ENCODE peak calls at places on chromosomes 11 and 22, in seven cellular contexts. One of them, this sample, is unnamed. For H3K4me1, the result is how much of the 10 kb centered on the place peaks cover.

GRCh38 chr11:65663634-65664200 is 1.0 kb upstream of the RELA start:
- DNase-seq in CD8-positive, alpha-beta T cell: no peak
- DNase-seq in PC-9: peak
- DNase-seq in tibial nerve: peak
- DNase-seq in Panc1: no peak
- DNase-seq in HAP-1: no peak
- DNase-seq in left ventricle myocardium inferior: peak
- DNase-seq in this sample: peak

GRCh38 chr11:125603207-125603606 is 10.6 kb downstream of the STT3A start:
- DNase-seq in CD8-positive, alpha-beta T cell: no peak
- DNase-seq in PC-9: no peak
- DNase-seq in tibial nerve: no peak
- DNase-seq in Panc1: no peak
- DNase-seq in HAP-1: no peak
- DNase-seq in left ventricle myocardium inferior: no peak
- DNase-seq in this sample: peak

GRCh38 chr11:35792148-35792845 is 129.7 kb downstream of the TRIM44 start:
- DNase-seq in CD8-positive, alpha-beta T cell: no peak
- DNase-seq in PC-9: no peak
- DNase-seq in tibial nerve: no peak
- DNase-seq in Panc1: no peak
- DNase-seq in HAP-1: no peak
- DNase-seq in left ventricle myocardium inferior: no peak
- DNase-seq in this sample: no peak

GRCh38 chr22:25742918-25743708 is 1.1 kb downstream of the MYO18B start:
- DNase-seq in CD8-positive, alpha-beta T cell: no peak
- DNase-seq in PC-9: no peak
- DNase-seq in tibial nerve: no peak
- DNase-seq in Panc1: no peak
- DNase-seq in HAP-1: no peak
- DNase-seq in left ventricle myocardium inferior: no peak
- DNase-seq in this sample: no peak

GRCh38 chr22:17063372-17064106 is 21.3 kb upstream of the IL17RA start:
- DNase-seq in CD8-positive, alpha-beta T cell: no peak
- DNase-seq in PC-9: no peak
- DNase-seq in tibial nerve: peak
- DNase-seq in Panc1: no peak
- DNase-seq in HAP-1: peak
- DNase-seq in left ventricle myocardium inferior: no peak
- DNase-seq in this sample: no peak

GRCh38 chr22:22046370-22046769 is 63.8 kb upstream of the TOP3B start:
- DNase-seq in CD8-positive, alpha-beta T cell: no peak
- DNase-seq in PC-9: no peak
- DNase-seq in tibial nerve: no peak
- DNase-seq in Panc1: no peak
- DNase-seq in HAP-1: no peak
- DNase-seq in left ventricle myocardium inferior: no peak
- DNase-seq in this sample: no peak

GRCh38 chr11:95923730-95924413 is at the start of gene MTMR2:
- DNase-seq in CD8-positive, alpha-beta T cell: peak
- DNase-seq in PC-9: peak
- DNase-seq in tibial nerve: peak
- DNase-seq in Panc1: no peak
- DNase-seq in HAP-1: peak
- DNase-seq in left ventricle myocardium inferior: peak
- DNase-seq in this sample: peak

GRCh38 chr22:37501610-37502341 is 15.6 kb upstream of the MFNG start:
- DNase-seq in CD8-positive, alpha-beta T cell: no peak
- DNase-seq in PC-9: no peak
- DNase-seq in tibial nerve: peak
- DNase-seq in Panc1: no peak
- DNase-seq in HAP-1: no peak
- DNase-seq in left ventricle myocardium inferior: peak
- DNase-seq in this sample: peak

GRCh38 chr11:73969991-73970800 is 12.4 kb downstream of the UCP2 start:
- DNase-seq in CD8-positive, alpha-beta T cell: no peak
- DNase-seq in PC-9: no peak
- DNase-seq in tibial nerve: no peak
- DNase-seq in Panc1: no peak
- DNase-seq in HAP-1: no peak
- DNase-seq in left ventricle myocardium inferior: no peak
- DNase-seq in this sample: no peak

GRCh38 chr22:43370045-43370444 is 26.9 kb upstream of the SCUBE1 start:
- DNase-seq in CD8-positive, alpha-beta T cell: no peak
- DNase-seq in PC-9: no peak
- DNase-seq in tibial nerve: no peak
- DNase-seq in Panc1: no peak
- DNase-seq in HAP-1: no peak
- DNase-seq in left ventricle myocardium inferior: no peak
- DNase-seq in this sample: no peak

GRCh38 chr22:19705181-19705934 is 8.9 kb upstream of the SEPTIN5 start:
- DNase-seq in CD8-positive, alpha-beta T cell: no peak
- DNase-seq in PC-9: no peak
- DNase-seq in tibial nerve: no peak
- DNase-seq in Panc1: no peak
- DNase-seq in HAP-1: peak
- DNase-seq in left ventricle myocardium inferior: no peak
- DNase-seq in this sample: no peak

GRCh38 chr11:64241430-64242153 is 697 bp downstream of the FKBP2 start:
- DNase-seq in CD8-positive, alpha-beta T cell: peak
- DNase-seq in PC-9: peak
- DNase-seq in tibial nerve: peak
- DNase-seq in Panc1: peak
- DNase-seq in HAP-1: peak
- DNase-seq in left ventricle myocardium inferior: peak
- DNase-seq in this sample: peak

GRCh38 chr22:21876486-21877176 is 9.2 kb upstream of the MAPK1 start:
- DNase-seq in CD8-positive, alpha-beta T cell: no peak
- DNase-seq in PC-9: no peak
- DNase-seq in tibial nerve: no peak
- DNase-seq in Panc1: no peak
- DNase-seq in HAP-1: no peak
- DNase-seq in left ventricle myocardium inferior: no peak
- DNase-seq in this sample: peak

GRCh38 chr11:134474070-134474860 is 62.2 kb upstream of the B3GAT1 start:
- DNase-seq in CD8-positive, alpha-beta T cell: no peak
- DNase-seq in PC-9: no peak
- DNase-seq in tibial nerve: no peak
- DNase-seq in Panc1: no peak
- DNase-seq in HAP-1: no peak
- DNase-seq in left ventricle myocardium inferior: no peak
- DNase-seq in this sample: no peak

GRCh38 chr11:86912238-86912637 is 43.0 kb downstream of the FZD4 start:
- DNase-seq in CD8-positive, alpha-beta T cell: no peak
- DNase-seq in PC-9: no peak
- DNase-seq in tibial nerve: no peak
- DNase-seq in Panc1: no peak
- DNase-seq in HAP-1: no peak
- DNase-seq in left ventricle myocardium inferior: no peak
- DNase-seq in this sample: no peak

GRCh38 chr11:2100361-2101170 is 38.6 kb downstream of the IGF2 start:
- DNase-seq in CD8-positive, alpha-beta T cell: no peak
- DNase-seq in PC-9: no peak
- DNase-seq in tibial nerve: no peak
- DNase-seq in Panc1: no peak
- DNase-seq in HAP-1: no peak
- DNase-seq in left ventricle myocardium inferior: peak
- DNase-seq in this sample: no peak

GRCh38 chr11:64372802-64373597 is 14.0 kb downstream of the RPS6KA4 start:
- DNase-seq in CD8-positive, alpha-beta T cell: no peak
- DNase-seq in PC-9: no peak
- DNase-seq in tibial nerve: no peak
- DNase-seq in Panc1: peak
- DNase-seq in HAP-1: peak
- DNase-seq in left ventricle myocardium inferior: no peak
- DNase-seq in this sample: no peak

DNA sequence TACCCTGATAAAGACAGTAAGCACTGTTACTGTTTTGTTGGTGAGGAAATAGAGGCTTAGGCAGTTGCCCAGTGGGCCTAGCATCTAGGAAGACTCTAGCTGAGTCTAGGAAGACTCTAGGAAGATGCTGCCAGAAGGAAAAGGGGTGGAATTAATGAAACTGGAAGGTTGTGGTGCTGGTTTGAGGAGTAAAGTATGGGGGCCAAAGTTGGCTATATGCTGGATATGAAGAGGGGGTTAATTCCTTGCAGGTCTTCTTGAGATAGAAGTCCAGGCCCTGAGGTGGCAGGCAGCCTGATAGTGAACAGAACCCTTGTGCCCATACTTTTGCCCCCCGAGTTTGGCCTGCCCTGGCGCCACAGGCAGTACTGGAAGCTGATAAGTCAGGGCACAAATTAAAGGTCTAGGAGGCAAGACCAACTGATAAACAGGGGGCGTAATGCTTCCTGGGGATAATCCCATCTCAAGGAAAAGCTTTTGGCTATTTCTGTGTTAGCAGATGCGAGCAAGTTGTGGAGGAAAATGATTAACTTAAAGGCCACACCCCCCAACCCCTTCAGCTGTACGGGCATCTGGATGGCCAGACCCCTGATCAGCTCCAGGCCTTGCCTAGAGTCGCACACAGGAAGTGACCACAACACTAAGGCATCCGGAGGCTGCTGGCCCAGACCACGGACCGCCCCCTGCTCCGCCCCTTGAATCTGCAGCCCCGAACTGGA is 3.1 kb downstream of the ILK start:
- DNase-seq in CD8-positive, alpha-beta T cell: no peak
- DNase-seq in PC-9: peak
- DNase-seq in tibial nerve: peak
- DNase-seq in Panc1: peak
- DNase-seq in HAP-1: peak
- DNase-seq in left ventricle myocardium inferior: peak
- DNase-seq in this sample: peak
- H3K4me1 ChIP-seq in CD8-positive, alpha-beta T cell: half or more
- H3K4me1 ChIP-seq in PC-9: under half
- H3K4me1 ChIP-seq in tibial nerve: half or more
- H3K4me1 ChIP-seq in Panc1: half or more
- H3K4me1 ChIP-seq in HAP-1: under half
- H3K4me1 ChIP-seq in left ventricle myocardium inferior: half or more
- H3K4me1 ChIP-seq in this sample: half or more

GRCh38 chr11:111388431-111388830 is 9.4 kb upstream of the POU2AF1 start:
- DNase-seq in CD8-positive, alpha-beta T cell: no peak
- DNase-seq in PC-9: peak
- DNase-seq in tibial nerve: no peak
- DNase-seq in Panc1: no peak
- DNase-seq in HAP-1: no peak
- DNase-seq in left ventricle myocardium inferior: no peak
- DNase-seq in this sample: peak
- H3K4me1 ChIP-seq in CD8-positive, alpha-beta T cell: under half
- H3K4me1 ChIP-seq in PC-9: under half
- H3K4me1 ChIP-seq in tibial nerve: under half
- H3K4me1 ChIP-seq in Panc1: under half
- H3K4me1 ChIP-seq in HAP-1: under half
- H3K4me1 ChIP-seq in left ventricle myocardium inferior: under half
- H3K4me1 ChIP-seq in this sample: under half

GRCh38 chr11:94544832-94545640 is 1.3 kb downstream of the FUT4 start:
- DNase-seq in CD8-positive, alpha-beta T cell: no peak
- DNase-seq in PC-9: no peak
- DNase-seq in tibial nerve: no peak
- DNase-seq in Panc1: no peak
- DNase-seq in HAP-1: peak
- DNase-seq in left ventricle myocardium inferior: peak
- DNase-seq in this sample: no peak

GRCh38 chr11:94546886-94547285 is 3.2 kb downstream of the FUT4 start:
- DNase-seq in CD8-positive, alpha-beta T cell: no peak
- DNase-seq in PC-9: no peak
- DNase-seq in tibial nerve: no peak
- DNase-seq in Panc1: no peak
- DNase-seq in HAP-1: peak
- DNase-seq in left ventricle myocardium inferior: no peak
- DNase-seq in this sample: no peak

GRCh38 chr11:94544582-94544831 is 786 bp downstream of the FUT4 start:
- DNase-seq in CD8-positive, alpha-beta T cell: no peak
- DNase-seq in PC-9: no peak
- DNase-seq in tibial nerve: no peak
- DNase-seq in Panc1: no peak
- DNase-seq in HAP-1: no peak
- DNase-seq in left ventricle myocardium inferior: no peak
- DNase-seq in this sample: no peak

GRCh38 chr11:94543695-94544581 is at the start of gene FUT4:
- DNase-seq in CD8-positive, alpha-beta T cell: peak
- DNase-seq in PC-9: peak
- DNase-seq in tibial nerve: peak
- DNase-seq in Panc1: no peak
- DNase-seq in HAP-1: peak
- DNase-seq in left ventricle myocardium inferior: peak
- DNase-seq in this sample: peak

DNA sequence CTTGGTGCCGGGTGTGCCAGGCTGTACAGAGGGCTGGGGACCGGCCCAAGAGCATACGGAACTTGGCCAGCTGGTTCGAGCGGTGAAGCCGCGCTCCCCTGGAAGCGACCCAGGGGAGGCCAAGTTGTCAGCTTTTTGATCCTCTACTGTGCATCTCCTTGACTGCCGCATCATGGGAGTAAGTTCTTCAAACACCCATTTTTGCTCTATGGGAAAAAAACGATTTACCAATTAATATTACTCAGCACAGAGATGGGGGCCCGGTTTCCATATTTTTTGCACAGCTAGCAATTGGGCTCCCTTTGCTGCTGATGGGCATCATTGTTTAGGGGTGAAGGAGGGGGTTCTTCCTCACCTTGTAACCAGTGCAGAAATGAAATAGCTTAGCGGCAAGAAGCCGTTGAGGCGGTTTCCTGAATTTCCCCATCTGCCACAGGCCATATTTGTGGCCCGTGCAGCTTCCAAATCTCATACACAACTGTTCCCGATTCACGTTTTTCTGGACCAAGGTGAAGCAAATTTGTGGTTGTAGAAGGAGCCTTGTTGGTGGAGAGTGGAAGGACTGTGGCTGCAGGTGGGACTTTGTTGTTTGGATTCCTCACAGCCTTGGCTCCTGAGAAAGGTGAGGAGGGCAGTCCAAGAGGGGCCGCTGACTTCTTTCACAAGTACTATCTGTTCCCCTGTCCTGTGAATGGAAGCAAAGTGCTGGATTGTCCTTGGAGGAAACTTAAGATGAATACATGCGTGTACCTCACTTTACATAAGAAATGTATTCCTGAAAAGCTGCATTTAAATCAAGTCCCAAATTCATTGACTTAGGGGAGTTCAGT is 2.1 kb downstream of the FUT4 start:
- DNase-seq in CD8-positive, alpha-beta T cell: no peak
- DNase-seq in PC-9: no peak
- DNase-seq in tibial nerve: no peak
- DNase-seq in Panc1: no peak
- DNase-seq in HAP-1: peak
- DNase-seq in left ventricle myocardium inferior: peak
- DNase-seq in this sample: no peak
- H3K4me1 ChIP-seq in CD8-positive, alpha-beta T cell: under half
- H3K4me1 ChIP-seq in PC-9: under half
- H3K4me1 ChIP-seq in tibial nerve: under half
- H3K4me1 ChIP-seq in Panc1: under half
- H3K4me1 ChIP-seq in HAP-1: under half
- H3K4me1 ChIP-seq in left ventricle myocardium inferior: half or more
- H3K4me1 ChIP-seq in this sample: under half

DNA sequence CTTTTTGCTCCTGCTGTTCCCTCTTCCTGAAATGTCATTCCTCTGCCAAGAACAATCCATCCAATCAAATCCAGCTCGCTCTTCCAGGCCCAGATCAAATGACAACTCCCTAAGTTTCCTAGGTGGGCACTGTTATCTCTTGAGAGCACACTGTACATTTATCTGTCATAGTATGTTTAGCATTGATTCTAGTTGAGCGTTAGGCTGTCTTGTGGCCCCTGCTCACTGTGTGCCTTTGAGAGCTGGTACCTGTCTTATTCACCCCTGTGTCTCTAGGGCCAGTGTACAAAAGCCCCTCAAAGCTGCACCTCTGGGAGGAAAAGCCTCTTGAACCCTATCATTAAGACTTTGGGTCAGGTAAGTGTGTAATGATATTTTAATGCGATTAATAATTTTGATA is 7.1 kb upstream of the LMO2 start:
- DNase-seq in CD8-positive, alpha-beta T cell: no peak
- DNase-seq in PC-9: no peak
- DNase-seq in tibial nerve: no peak
- DNase-seq in Panc1: no peak
- DNase-seq in HAP-1: no peak
- DNase-seq in left ventricle myocardium inferior: no peak
- DNase-seq in this sample: no peak
- H3K4me1 ChIP-seq in CD8-positive, alpha-beta T cell: under half
- H3K4me1 ChIP-seq in PC-9: under half
- H3K4me1 ChIP-seq in tibial nerve: under half
- H3K4me1 ChIP-seq in Panc1: under half
- H3K4me1 ChIP-seq in HAP-1: under half
- H3K4me1 ChIP-seq in left ventricle myocardium inferior: under half
- H3K4me1 ChIP-seq in this sample: under half

This sample was measured in astrocyte.